ENCODE peak calls at places on chromosome 11, in eight cellular contexts. B is fibroblast of lung; E is cardiac fibroblast; S is kidney epithelial cell; N is activated CD4-positive, alpha-beta memory T cell treated with anti-CD3 and anti-CD28 coated beads, Interleukin-2, amount 10 ng/mL, durations not matched to agents 7 days and 5 days; U is HS-5; I is effector CD4-positive, alpha-beta T cell; L is stimulated activated CD4-positive, alpha-beta T cell treated with anti-CD3 and anti-CD28 coated beads, Interleukin-1b, Interleukin-23, amount 100 ng/mL, for 24 hours. Y is an unnamed sample.

GRCh38 chr11:69192282-69192681 is 36.5 kb downstream of the SMIM38 start:
- DNase-seq in B (no peak), E (no peak), S (no peak), N (no peak), U (no peak), I (no peak), L (no peak), Y (no peak)

GRCh38 chr11:67309166-67309565 is 5.8 kb downstream of the SSH3 start:
- DNase-seq in B (no peak), E (no peak), S (no peak), N (no peak), U (no peak), I (no peak), L (no peak), Y (no peak)

GRCh38 chr11:134800130-134800529 is 388.1 kb upstream of the B3GAT1 start:
- DNase-seq in B (no peak), E (no peak), S (no peak), N (no peak), U (no peak), I (no peak), L (no peak), Y (no peak)

GRCh38 chr11:35893796-35894475 is 49.9 kb upstream of the LDLRAD3 start:
- DNase-seq in B (peak), E (no peak), S (no peak), N (no peak), U (no peak), I (no peak), L (no peak), Y (no peak)

GRCh38 chr11:69662806-69663205 is 12.3 kb downstream of the LTO1 start:
- DNase-seq in B (no peak), E (no peak), S (no peak), N (no peak), U (no peak), I (no peak), L (no peak), Y (no peak)

GRCh38 chr11:72220696-72221363 is 3.7 kb upstream of the INPPL1 start:
- DNase-seq in B (no peak), E (no peak), S (no peak), N (no peak), U (no peak), I (no peak), L (no peak), Y (no peak)

GRCh38 chr11:35781342-35782171 is 119.0 kb downstream of the TRIM44 start:
- DNase-seq in B (peak), E (peak), S (no peak), N (no peak), U (peak), I (no peak), L (no peak), Y (no peak)

GRCh38 chr11:103035656-103036434 is 56.1 kb downstream of the DCUN1D5 start:
- DNase-seq in B (peak), E (peak), S (peak), N (peak), U (peak), I (peak), L (peak), Y (peak)

GRCh38 chr11:61369372-61370348 is 7.5 kb downstream of the TMEM138 start:
- DNase-seq in B (peak), E (peak), S (no peak), N (no peak), U (peak), I (no peak), L (no peak), Y (no peak)

GRCh38 chr11:134055029-134055428 is 13.8 kb upstream of the JAM3 start:
- DNase-seq in B (no peak), E (no peak), S (no peak), N (no peak), U (no peak), I (no peak), L (no peak), Y (no peak)

GRCh38 chr11:1750481-1750839 is at the start of gene IFITM10:
- DNase-seq in B (no peak), E (peak), S (no peak), N (no peak), U (no peak), I (no peak), L (no peak), Y (no peak)

GRCh38 chr11:125343086-125343731 is 152.9 kb downstream of the FEZ1 start:
- DNase-seq in B (no peak), E (no peak), S (no peak), N (no peak), U (no peak), I (no peak), L (no peak), Y (no peak)

GRCh38 chr11:120254788-120255518 is 15.0 kb downstream of the POU2F3 start:
- DNase-seq in B (no peak), E (no peak), S (no peak), N (no peak), U (no peak), I (no peak), L (no peak), Y (no peak)

GRCh38 chr11:121459413-121460041 is 6.8 kb upstream of the SORL1-AS1 start:
- DNase-seq in B (no peak), E (no peak), S (no peak), N (peak), U (no peak), I (no peak), L (no peak), Y (no peak)

GRCh38 chr11:28366549-28367341 is 258.6 kb downstream of the METTL15 start:
- DNase-seq in B (peak), E (peak), S (no peak), N (no peak), U (no peak), I (no peak), L (no peak), Y (peak)

GRCh38 chr11:118744001-118744400 is 47.0 kb downstream of the DDX6 start:
- DNase-seq in B (no peak), E (no peak), S (no peak), N (no peak), U (no peak), I (no peak), L (no peak), Y (no peak)

GRCh38 chr11:105942951-105943350 is 79.1 kb downstream of the MSANTD4 start:
- DNase-seq in B (peak), E (peak), S (no peak), N (no peak), U (no peak), I (no peak), L (no peak), Y (no peak)

GRCh38 chr11:17014321-17014773 is at the start of gene PLEKHA7:
- DNase-seq in B (no peak), E (no peak), S (no peak), N (no peak), U (no peak), I (no peak), L (no peak), Y (no peak)

GRCh38 chr11:123475478-123475877 is 45.4 kb downstream of the GRAMD1B start:
- DNase-seq in B (peak), E (peak), S (no peak), N (no peak), U (no peak), I (no peak), L (no peak), Y (peak)

GRCh38 chr11:69836401-69836800 is 17.2 kb upstream of the FGF3 start:
- DNase-seq in B (no peak), E (no peak), S (no peak), N (no peak), U (no peak), I (no peak), L (no peak), Y (no peak)

GRCh38 chr11:1526785-1527184 is 40.2 kb upstream of the MOB2 start:
- DNase-seq in B (no peak), E (no peak), S (no peak), N (no peak), U (no peak), I (no peak), L (no peak), Y (no peak)

GRCh38 chr11:60923326-60923725 is 934 bp upstream of the TMEM132A start:
- DNase-seq in B (no peak), E (no peak), S (no peak), N (no peak), U (no peak), I (no peak), L (no peak), Y (no peak)

GRCh38 chr11:35800970-35801953 is 138.7 kb downstream of the TRIM44 start:
- DNase-seq in B (no peak), E (no peak), S (no peak), N (no peak), U (no peak), I (no peak), L (no peak), Y (no peak)

Y was measured in retinal pigment epithelial cell.